ENCODE peak calls at places on chromosomes 13 and 19, in seven cellular contexts. P is globus pallidus; X is T47D; H is right cardiac atrium; S is activated T-cell treated with anti-CD3 and anti-CD28 coated beads, Interleukin-2, amount 50 U/mL, for 72 hours; Z is ACHN; B is MG63. E is an unnamed sample.

GRCh38 chr19:1063030-1063908 is 3.7 kb upstream of the ARHGAP45 start:
- DNase-seq in P (no peak), X (peak), H (no peak), S (peak), Z (no peak), B (peak), E (no peak)

GRCh38 chr13:110392510-110393233 is 85.6 kb downstream of the COL4A2 start:
- DNase-seq in P (no peak), X (no peak), H (no peak), S (no peak), Z (no peak), B (no peak), E (no peak)

GRCh38 chr13:49444517-49445395 is 682 bp downstream of the SETDB2 start:
- DNase-seq in P (peak), X (peak), H (no peak), S (peak), Z (peak), B (no peak), E (peak)

GRCh38 chr19:16654151-16654550 is 5.8 kb downstream of the SMIM7 start:
- DNase-seq in P (no peak), X (peak), H (no peak), S (no peak), Z (peak), B (peak), E (no peak)

GRCh38 chr13:25743426-25743825 is 308.4 kb downstream of the SHISA2 start:
- DNase-seq in P (no peak), X (no peak), H (no peak), S (no peak), Z (no peak), B (no peak), E (no peak)

GRCh38 chr13:84399320-84400085 is 517.2 kb upstream of the SLITRK1 start:
- DNase-seq in P (no peak), X (peak), H (no peak), S (no peak), Z (no peak), B (peak), E (no peak)

GRCh38 chr13:50126378-50127016 is 111.3 kb downstream of the KCNRG start:
- DNase-seq in P (peak), X (peak), H (no peak), S (no peak), Z (no peak), B (peak), E (no peak)

GRCh38 chr13:45142440-45143345 is 22.4 kb downstream of the GTF2F2 start:
- DNase-seq in P (peak), X (no peak), H (no peak), S (no peak), Z (no peak), B (no peak), E (no peak)

GRCh38 chr13:51645154-51645650 is 60.9 kb downstream of the WDFY2 start:
- DNase-seq in P (no peak), X (no peak), H (no peak), S (peak), Z (no peak), B (no peak), E (no peak)

GRCh38 chr13:66581691-66582090 is 648.4 kb downstream of the PCDH9 start:
- DNase-seq in P (no peak), X (no peak), H (no peak), S (no peak), Z (no peak), B (no peak), E (no peak)

GRCh38 chr19:5308471-5309437 is 31.9 kb downstream of the PTPRS start:
- DNase-seq in P (peak), X (peak), H (peak), S (no peak), Z (no peak), B (peak), E (peak)

GRCh38 chr19:28466107-28467045 is 746.6 kb downstream of the UQCRFS1 start:
- DNase-seq in P (peak), X (peak), H (peak), S (peak), Z (peak), B (peak), E (peak)

GRCh38 chr19:49427339-49427738 is 2.2 kb downstream of the GFY start:
- DNase-seq in P (no peak), X (no peak), H (no peak), S (no peak), Z (no peak), B (no peak), E (no peak)

E was measured in G401.